ENCODE peak calls at places on chromosomes 2 and 18, in four cellular contexts. One of them, this sample, is unnamed.

GRCh38 chr2:4358855-4359254 is 655.5 kb downstream of the DCDC2C start:
- DNase-seq in BJ: no peak
- DNase-seq in cardiac fibroblast: no peak
- DNase-seq in cardiac muscle cell: no peak
- DNase-seq in this sample: no peak

GRCh38 chr2:230218411-230218810 is 1.4 kb downstream of the SP110 start:
- DNase-seq in BJ: no peak
- DNase-seq in cardiac fibroblast: no peak
- DNase-seq in cardiac muscle cell: no peak
- DNase-seq in this sample: peak

GRCh38 chr2:133314761-133315160 is 253.5 kb downstream of the NCKAP5 start:
- DNase-seq in BJ: no peak
- DNase-seq in cardiac fibroblast: no peak
- DNase-seq in cardiac muscle cell: no peak
- DNase-seq in this sample: no peak

GRCh38 chr18:31499157-31499524 is 1.2 kb downstream of the DSG2 start:
- DNase-seq in BJ: no peak
- DNase-seq in cardiac fibroblast: no peak
- DNase-seq in cardiac muscle cell: peak
- DNase-seq in this sample: no peak

GRCh38 chr18:55732227-55733106 is 144.5 kb upstream of the TCF4 start:
- DNase-seq in BJ: no peak
- DNase-seq in cardiac fibroblast: peak
- DNase-seq in cardiac muscle cell: peak
- DNase-seq in this sample: peak

GRCh38 chr2:239564587-239564986 is 163.8 kb upstream of the HDAC4 start:
- DNase-seq in BJ: no peak
- DNase-seq in cardiac fibroblast: no peak
- DNase-seq in cardiac muscle cell: no peak
- DNase-seq in this sample: no peak

GRCh38 chr2:113370478-113371091 is 66.9 kb upstream of the ZNG1B start:
- DNase-seq in BJ: no peak
- DNase-seq in cardiac fibroblast: peak
- DNase-seq in cardiac muscle cell: peak
- DNase-seq in this sample: peak

GRCh38 chr18:39297225-39297624 is 1731.6 kb upstream of the CELF4 start:
- DNase-seq in BJ: no peak
- DNase-seq in cardiac fibroblast: no peak
- DNase-seq in cardiac muscle cell: no peak
- DNase-seq in this sample: no peak

GRCh38 chr2:96527052-96527964 is 9.2 kb upstream of the ARID5A start:
- DNase-seq in BJ: no peak
- DNase-seq in cardiac fibroblast: peak
- DNase-seq in cardiac muscle cell: peak
- DNase-seq in this sample: peak

GRCh38 chr2:223057545-223057944 is 5.6 kb downstream of the KCNE4 start:
- DNase-seq in BJ: no peak
- DNase-seq in cardiac fibroblast: peak
- DNase-seq in cardiac muscle cell: peak
- DNase-seq in this sample: no peak

GRCh38 chr2:164903214-164903613 is 52.1 kb downstream of the SLC38A11 start:
- DNase-seq in BJ: no peak
- DNase-seq in cardiac fibroblast: peak
- DNase-seq in cardiac muscle cell: peak
- DNase-seq in this sample: peak

GRCh38 chr2:136361521-136361920 is 243.6 kb upstream of the CXCR4 start:
- DNase-seq in BJ: no peak
- DNase-seq in cardiac fibroblast: no peak
- DNase-seq in cardiac muscle cell: no peak
- DNase-seq in this sample: no peak

GRCh38 chr2:74747411-74748080 is 86.4 kb upstream of the HK2 start:
- DNase-seq in BJ: peak
- DNase-seq in cardiac fibroblast: peak
- DNase-seq in cardiac muscle cell: peak
- DNase-seq in this sample: peak

GRCh38 chr18:45825258-45825744 is at the start of gene SIGLEC15:
- DNase-seq in BJ: no peak
- DNase-seq in cardiac fibroblast: peak
- DNase-seq in cardiac muscle cell: no peak
- DNase-seq in this sample: no peak

GRCh38 chr18:3500016-3500415 is 50.0 kb downstream of the TGIF1 start:
- DNase-seq in BJ: no peak
- DNase-seq in cardiac fibroblast: peak
- DNase-seq in cardiac muscle cell: no peak
- DNase-seq in this sample: no peak

GRCh38 chr18:77123313-77124231 is 9.0 kb downstream of the MBP start:
- DNase-seq in BJ: no peak
- DNase-seq in cardiac fibroblast: no peak
- DNase-seq in cardiac muscle cell: no peak
- DNase-seq in this sample: no peak

GRCh38 chr2:7601990-7602389 is 684.8 kb downstream of the RNF144A start:
- DNase-seq in BJ: no peak
- DNase-seq in cardiac fibroblast: no peak
- DNase-seq in cardiac muscle cell: no peak
- DNase-seq in this sample: no peak

GRCh38 chr2:156657809-156658208 is 221.6 kb downstream of the GPD2 start:
- DNase-seq in BJ: no peak
- DNase-seq in cardiac fibroblast: peak
- DNase-seq in cardiac muscle cell: peak
- DNase-seq in this sample: peak

GRCh38 chr2:2698182-2699116 is 367.4 kb upstream of the MYT1L start:
- DNase-seq in BJ: no peak
- DNase-seq in cardiac fibroblast: no peak
- DNase-seq in cardiac muscle cell: no peak
- DNase-seq in this sample: peak

GRCh38 chr18:57527479-57528237 is 58.8 kb downstream of the FECH start:
- DNase-seq in BJ: no peak
- DNase-seq in cardiac fibroblast: no peak
- DNase-seq in cardiac muscle cell: no peak
- DNase-seq in this sample: no peak

GRCh38 chr2:172408143-172408766 is 19.1 kb upstream of the ITGA6 start:
- DNase-seq in BJ: no peak
- DNase-seq in cardiac fibroblast: no peak
- DNase-seq in cardiac muscle cell: no peak
- DNase-seq in this sample: no peak

DNA sequence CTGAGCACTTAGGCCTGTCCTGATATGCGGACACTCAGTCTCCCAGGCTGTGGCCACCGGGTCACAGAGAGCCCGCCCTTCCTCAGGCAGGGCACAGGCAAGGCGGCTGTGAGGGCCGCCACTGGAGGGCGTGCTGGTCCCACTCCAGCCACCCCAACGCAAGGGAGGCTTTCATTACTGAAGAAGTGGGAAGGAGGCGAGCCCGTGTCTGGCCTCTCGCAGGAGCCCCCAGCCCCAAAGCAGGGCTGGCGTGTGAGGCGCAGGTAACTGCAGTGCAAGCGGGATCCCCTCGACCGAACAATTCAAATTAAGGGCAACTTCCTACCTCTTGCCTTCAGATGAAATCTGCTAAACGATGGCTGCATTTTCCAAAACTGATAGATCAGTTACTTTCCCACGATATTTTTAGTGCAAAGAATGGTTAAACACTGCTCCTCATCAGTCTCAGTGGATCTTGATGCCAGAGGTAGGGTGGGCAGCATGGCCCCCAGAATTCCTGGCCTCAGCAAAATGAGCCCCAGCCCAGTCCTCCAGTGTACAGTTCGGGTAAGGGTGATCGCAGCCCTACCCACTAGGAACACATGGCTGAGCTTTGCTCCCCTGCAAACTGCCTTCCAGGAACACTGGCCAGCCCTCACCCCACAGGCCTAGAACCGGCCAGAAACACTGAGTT is 97.2 kb downstream of the SEPTIN10 start:
- DNase-seq in BJ: no peak
- DNase-seq in cardiac fibroblast: peak
- DNase-seq in cardiac muscle cell: peak
- DNase-seq in this sample: peak
- TF ChIP-seq CTCF in BJ: peak
- TF ChIP-seq CTCF in cardiac fibroblast: peak
- TF ChIP-seq CTCF in cardiac muscle cell: peak
- TF ChIP-seq CTCF in this sample: peak

DNA sequence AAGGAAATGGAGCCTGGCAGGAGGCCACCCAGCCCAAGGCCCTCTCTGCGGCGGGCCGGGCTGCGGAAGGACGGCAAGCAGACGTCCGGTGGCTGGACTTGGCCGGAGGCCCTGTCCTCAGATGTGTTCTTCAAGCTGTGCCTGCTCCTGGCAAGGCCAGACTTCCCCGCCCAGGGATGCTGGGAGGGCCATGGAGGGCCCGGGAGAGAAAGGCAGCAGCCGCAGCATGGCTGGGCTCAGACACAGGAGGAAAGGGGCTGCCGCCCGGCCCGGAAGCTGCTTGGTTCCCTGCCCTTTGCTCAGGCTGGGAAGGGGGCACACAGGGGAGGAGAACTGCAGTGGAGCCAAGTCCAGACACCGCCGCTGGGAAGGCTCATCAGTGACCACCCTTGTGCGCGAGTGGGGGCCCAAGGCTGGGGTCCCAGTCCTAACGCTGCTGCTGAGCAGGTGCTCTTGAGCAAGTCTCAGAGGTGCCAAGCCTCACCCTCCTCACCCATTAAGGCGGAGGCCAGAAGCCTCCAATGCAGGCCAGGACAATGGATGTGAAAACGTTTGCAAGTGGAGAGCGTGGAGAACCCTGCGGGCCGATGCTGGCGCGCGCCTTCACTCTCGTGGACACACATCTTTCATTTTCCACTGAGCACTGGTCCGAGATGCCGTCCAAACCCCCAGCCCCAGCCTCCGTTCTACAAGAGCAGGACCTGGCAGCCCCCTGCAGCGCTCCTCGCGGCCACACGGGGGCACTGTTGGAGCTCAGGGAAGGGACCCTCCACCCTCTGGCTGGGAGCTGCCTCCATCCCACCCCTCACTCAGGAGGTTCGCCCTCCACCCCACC is 7.9 kb downstream of the CROCC2 start:
- DNase-seq in BJ: no peak
- DNase-seq in cardiac fibroblast: peak
- DNase-seq in cardiac muscle cell: peak
- DNase-seq in this sample: peak
- TF ChIP-seq CTCF in BJ: peak
- TF ChIP-seq CTCF in cardiac fibroblast: peak
- TF ChIP-seq CTCF in cardiac muscle cell: peak
- TF ChIP-seq CTCF in this sample: peak

GRCh38 chr2:31253344-31254155 is 19.6 kb downstream of the EHD3 start:
- DNase-seq in BJ: no peak
- DNase-seq in cardiac fibroblast: no peak
- DNase-seq in cardiac muscle cell: no peak
- DNase-seq in this sample: no peak
- TF ChIP-seq CTCF in BJ: no peak
- TF ChIP-seq CTCF in cardiac fibroblast: no peak
- TF ChIP-seq CTCF in cardiac muscle cell: no peak
- TF ChIP-seq CTCF in this sample: no peak

GRCh38 chr2:177812713-177813396 is 259.7 kb downstream of the PDE11A start:
- DNase-seq in BJ: no peak
- DNase-seq in cardiac fibroblast: no peak
- DNase-seq in cardiac muscle cell: no peak
- DNase-seq in this sample: no peak
- TF ChIP-seq CTCF in BJ: no peak
- TF ChIP-seq CTCF in cardiac fibroblast: no peak
- TF ChIP-seq CTCF in cardiac muscle cell: no peak
- TF ChIP-seq CTCF in this sample: no peak

DNA sequence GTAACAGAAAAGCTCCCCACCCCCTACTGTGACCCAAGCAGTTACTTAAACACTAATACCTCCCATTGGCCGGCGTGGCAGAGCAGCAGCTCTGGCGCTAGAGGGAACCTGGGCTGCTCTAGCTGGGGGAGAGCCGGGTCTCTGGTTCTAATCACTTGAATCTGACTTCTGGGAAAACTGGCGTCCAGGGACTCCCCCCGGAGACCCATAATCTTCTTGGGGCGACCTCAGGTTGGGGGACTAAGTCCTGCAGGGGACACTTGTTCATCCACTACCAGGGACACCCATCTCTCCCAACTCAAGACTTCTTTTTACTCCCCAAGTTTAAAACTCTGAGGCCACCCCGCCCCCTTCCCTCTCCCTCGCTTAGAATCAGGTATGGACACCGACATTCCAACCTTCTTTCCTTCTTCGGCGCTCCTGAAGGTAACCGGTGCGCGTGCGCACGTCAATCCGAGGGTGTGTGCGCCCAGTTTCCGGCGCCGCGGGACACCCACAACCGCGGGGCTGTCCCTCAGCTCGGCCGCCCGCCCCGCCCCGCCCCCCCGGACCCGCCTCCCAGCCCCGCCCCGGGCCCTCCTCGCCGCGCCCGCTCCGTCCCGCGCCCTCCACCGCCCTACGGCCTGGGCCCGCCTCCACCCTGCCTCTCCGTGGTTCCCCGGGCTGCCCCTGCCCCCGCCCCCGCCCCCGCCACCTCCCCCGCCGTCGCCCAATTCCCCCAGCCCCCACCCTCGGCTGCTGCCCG is at the start of gene ERICH2:
- DNase-seq in BJ: no peak
- DNase-seq in cardiac fibroblast: peak
- DNase-seq in cardiac muscle cell: peak
- DNase-seq in this sample: peak
- TF ChIP-seq CTCF in BJ: peak
- TF ChIP-seq CTCF in cardiac fibroblast: peak
- TF ChIP-seq CTCF in cardiac muscle cell: peak
- TF ChIP-seq CTCF in this sample: peak

This sample was measured in choroid plexus epithelial cell.